ENCODE peak calls at places on chromosome 6, in six cellular contexts. D, Y, A, Z, B and H are unnamed samples.

GRCh38 chr6:138999949-139000725 is 12.1 kb upstream of the REPS1 start:
- DNase-seq in D (no peak), Y (peak; percentile 50), A (peak; percentile 59), Z (no peak), B (no peak), H (no peak)

GRCh38 chr6:158207452-158207788 is 39.3 kb downstream of the GTF2H5 start:
- DNase-seq in D (peak; percentile 87), Y (peak; percentile 35), A (no peak), Z (no peak), B (no peak), H (peak; percentile 56)

GRCh38 chr6:108942556-108943492 is 94.6 kb downstream of the ARMC2 start:
- DNase-seq in D (no peak), Y (no peak), A (peak; percentile 14), Z (peak; percentile 29), B (no peak), H (peak; percentile 76)

GRCh38 chr6:146590492-146590891 is 8.3 kb upstream of the ADGB start:
- DNase-seq in D (no peak), Y (no peak), A (no peak), Z (no peak), B (no peak), H (no peak)

GRCh38 chr6:134729590-134729989 is 220.3 kb downstream of the ALDH8A1 start:
- DNase-seq in D (no peak), Y (no peak), A (no peak), Z (no peak), B (no peak), H (no peak)

GRCh38 chr6:1726341-1726763 is 116.6 kb downstream of the FOXC1 start:
- DNase-seq in D (no peak), Y (no peak), A (no peak), Z (no peak), B (no peak), H (no peak)

GRCh38 chr6:55397986-55398385 is 70.7 kb downstream of the GFRAL start:
- DNase-seq in D (no peak), Y (no peak), A (no peak), Z (no peak), B (no peak), H (no peak)

GRCh38 chr6:13920584-13920983 is 4.2 kb upstream of the RNF182 start:
- DNase-seq in D (no peak), Y (no peak), A (no peak), Z (no peak), B (no peak), H (no peak)

GRCh38 chr6:41705996-41706835 is 29.2 kb downstream of the TFEB start:
- DNase-seq in D (peak; percentile 14), Y (peak; percentile 79), A (peak; percentile 93), Z (peak; percentile 83), B (no peak), H (peak; percentile 92)

GRCh38 chr6:166766769-166767168 is 139.7 kb upstream of the RPS6KA2 start:
- DNase-seq in D (no peak), Y (no peak), A (no peak), Z (no peak), B (no peak), H (no peak)

GRCh38 chr6:126188271-126188909 is 151.5 kb upstream of the CENPW start:
- DNase-seq in D (peak; percentile 6), Y (peak; percentile 25), A (no peak), Z (no peak), B (no peak), H (no peak)

GRCh38 chr6:159100789-159101182 is 56.0 kb upstream of the TAGAP start:
- DNase-seq in D (no peak), Y (no peak), A (no peak), Z (no peak), B (no peak), H (peak; percentile 49)

DNA sequence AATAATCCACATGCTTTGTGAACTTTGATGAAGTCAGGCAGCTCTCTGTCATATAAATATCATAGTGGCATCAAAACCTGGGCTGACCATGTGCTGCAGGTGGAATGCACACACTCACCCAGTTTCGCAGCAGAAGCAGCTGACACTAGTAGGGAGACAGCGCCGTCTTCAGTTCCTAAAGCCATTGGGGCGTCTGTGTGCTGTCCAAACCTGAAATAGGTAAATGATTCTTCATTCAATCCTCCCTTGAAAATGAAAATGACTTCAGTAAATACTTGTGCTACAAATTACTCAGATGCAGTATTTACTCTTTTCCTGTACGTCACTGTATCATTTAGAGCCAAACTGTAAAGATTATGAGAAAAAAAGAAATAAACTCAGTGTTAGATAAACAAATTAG is 127.5 kb downstream of the EYA4 start:
- DNase-seq in D (no peak), Y (no peak), A (no peak), Z (peak; percentile 67), B (no peak), H (no peak)
- TF ChIP-seq CTCF in D (no peak), Y (no peak), A (no peak), Z (peak; percentile 63), B (no peak), H (no peak)

GRCh38 chr6:23655502-23655901 is 470.5 kb upstream of the NRSN1 start:
- DNase-seq in D (no peak), Y (no peak), A (no peak), Z (no peak), B (no peak), H (no peak)

GRCh38 chr6:23661549-23661948 is 464.5 kb upstream of the NRSN1 start:
- DNase-seq in D (no peak), Y (no peak), A (no peak), Z (no peak), B (no peak), H (no peak)

GRCh38 chr6:23656826-23657225 is 469.2 kb upstream of the NRSN1 start:
- DNase-seq in D (no peak), Y (no peak), A (no peak), Z (no peak), B (no peak), H (no peak)

GRCh38 chr6:23656257-23656731 is 469.7 kb upstream of the NRSN1 start:
- DNase-seq in D (no peak), Y (no peak), A (no peak), Z (no peak), B (no peak), H (no peak)

DNA sequence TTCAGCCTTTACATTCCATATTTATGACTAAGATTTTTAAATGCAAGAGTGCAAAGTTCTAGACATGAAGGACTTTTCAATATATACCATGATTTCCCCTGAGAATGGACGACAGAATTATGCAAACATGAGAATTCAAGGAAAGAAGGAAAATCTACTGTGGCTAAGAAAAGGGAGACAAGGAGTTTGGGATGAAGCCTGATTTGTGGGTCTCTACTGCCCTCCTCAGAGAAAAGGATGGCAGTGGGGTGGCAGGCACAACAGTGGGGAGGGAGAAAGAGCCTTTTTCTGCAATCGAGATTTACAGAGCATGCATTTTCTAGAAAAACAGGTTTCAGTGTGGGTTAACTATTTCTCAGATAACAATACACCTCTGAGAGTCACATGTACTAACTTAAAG is 466.9 kb upstream of the NRSN1 start:
- DNase-seq in D (no peak), Y (no peak), A (peak; percentile 7), Z (peak; percentile 64), B (no peak), H (no peak)
- TF ChIP-seq CTCF in D (peak; percentile 7), Y (peak; percentile 27), A (peak; percentile 20), Z (peak; percentile 93), B (peak; percentile 26), H (no peak)

DNA sequence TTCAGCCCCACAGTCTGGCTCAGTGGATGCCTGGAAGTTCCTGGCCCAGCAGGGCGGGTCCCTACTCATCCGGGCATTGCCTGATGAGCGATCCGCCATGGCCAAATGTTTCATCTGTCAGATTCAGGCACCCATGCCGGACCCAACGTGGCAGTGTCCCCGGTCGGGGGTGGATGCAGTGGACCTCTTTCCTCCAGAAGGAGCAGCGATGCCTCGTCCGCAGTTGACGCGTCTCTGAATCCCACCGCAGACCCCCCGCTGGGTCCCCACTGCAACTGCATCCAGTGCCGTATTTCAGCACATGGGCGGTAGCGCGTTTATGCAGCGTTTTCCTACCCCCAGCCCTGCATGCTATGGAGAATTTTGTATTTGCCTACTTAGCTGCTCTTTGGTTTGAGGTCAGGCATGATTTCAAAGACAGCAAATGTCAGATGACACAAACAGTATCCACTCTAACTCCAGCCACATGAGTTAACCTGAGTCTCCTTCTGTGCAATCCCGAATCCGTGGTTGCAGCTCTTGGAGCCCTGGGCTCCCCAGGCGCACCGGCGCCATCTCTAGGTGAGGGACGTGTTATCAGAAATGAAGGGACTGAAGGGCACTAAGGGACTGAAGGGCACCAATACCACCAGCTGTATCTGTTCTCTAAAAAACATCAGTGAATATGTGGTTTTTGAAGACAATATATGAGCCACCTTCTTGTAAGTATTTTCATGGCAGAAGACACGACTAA is 72.6 kb upstream of the THBS2 start:
- DNase-seq in D (no peak), Y (peak; percentile 30), A (peak; percentile 71), Z (peak; percentile 61), B (no peak), H (peak; percentile 5)
- TF ChIP-seq CTCF in D (no peak), Y (peak; percentile 20), A (peak; percentile 57), Z (peak; percentile 44), B (no peak), H (no peak)

GRCh38 chr6:34459899-34460593 is 5.8 kb upstream of the PACSIN1 start:
- DNase-seq in D (peak; percentile 60), Y (peak; percentile 42), A (peak; percentile 81), Z (peak; percentile 52), B (peak; percentile 20), H (peak; percentile 69)
- TF ChIP-seq CTCF in D (peak; percentile 61), Y (peak; percentile 70), A (peak; percentile 68), Z (peak; percentile 82), B (peak; percentile 55), H (peak; percentile 85)

GRCh38 chr6:99822741-99823512 is 171.1 kb downstream of the MCHR2 start:
- DNase-seq in D (peak; percentile 49), Y (peak; percentile 76), A (peak; percentile 64), Z (peak; percentile 30), B (peak; percentile 13), H (peak; percentile 7)
- TF ChIP-seq CTCF in D (peak; percentile 9), Y (peak; percentile 70), A (peak; percentile 33), Z (peak; percentile 76), B (no peak), H (no peak)